ENCODE peak calls at places on chromosome 19, in five cellular contexts. One of them, this sample, is unnamed.

GRCh38 chr19:41531438-41532311 is 44.3 kb upstream of the CEACAM21 start:
- DNase-seq in SK-N-SH: no peak
- DNase-seq in K562: peak
- DNase-seq in HepG2: no peak
- DNase-seq in GM12878: no peak
- DNase-seq in this sample: peak

GRCh38 chr19:36014029-36014924 is at the start of gene ALKBH6:
- DNase-seq in HepG2: peak
- DNase-seq in SK-N-SH: peak
- DNase-seq in GM12878: peak
- DNase-seq in K562: peak
- DNase-seq in this sample: peak

GRCh38 chr19:29714953-29715694 is at the start of gene C19orf12:
- DNase-seq in HepG2: peak
- DNase-seq in K562: peak
- DNase-seq in SK-N-SH: peak
- DNase-seq in GM12878: no peak
- DNase-seq in this sample: peak

GRCh38 chr19:29665215-29665825 is at the start of gene PLEKHF1:
- DNase-seq in SK-N-SH: peak
- DNase-seq in GM12878: no peak
- DNase-seq in HepG2: peak
- DNase-seq in K562: peak
- DNase-seq in this sample: peak

GRCh38 chr19:3969435-3970312 is 1.2 kb downstream of the DAPK3 start:
- DNase-seq in K562: peak
- DNase-seq in HepG2: peak
- DNase-seq in GM12878: no peak
- DNase-seq in SK-N-SH: no peak
- DNase-seq in this sample: no peak

GRCh38 chr19:4414800-4415251 is 12.4 kb downstream of the CHAF1A start:
- DNase-seq in SK-N-SH: no peak
- DNase-seq in GM12878: no peak
- DNase-seq in K562: no peak
- DNase-seq in HepG2: no peak
- DNase-seq in this sample: no peak

GRCh38 chr19:6161271-6161850 is 25.9 kb downstream of the ACSBG2 start:
- DNase-seq in HepG2: peak
- DNase-seq in SK-N-SH: peak
- DNase-seq in K562: peak
- DNase-seq in GM12878: peak
- DNase-seq in this sample: peak

GRCh38 chr19:19485161-19485997 is 30.0 kb downstream of the TSSK6 start:
- DNase-seq in K562: no peak
- DNase-seq in GM12878: no peak
- DNase-seq in SK-N-SH: no peak
- DNase-seq in HepG2: no peak
- DNase-seq in this sample: no peak

GRCh38 chr19:13762635-13763235 is 1.6 kb upstream of the MRI1 start:
- DNase-seq in K562: no peak
- DNase-seq in HepG2: no peak
- DNase-seq in SK-N-SH: no peak
- DNase-seq in GM12878: no peak
- DNase-seq in this sample: no peak

GRCh38 chr19:38402967-38403674 is at the start of gene FAM98C:
- DNase-seq in K562: peak
- DNase-seq in GM12878: peak
- DNase-seq in SK-N-SH: peak
- DNase-seq in HepG2: peak
- DNase-seq in this sample: peak

GRCh38 chr19:42281175-42282035 is 12.4 kb downstream of the CIC start:
- DNase-seq in K562: peak
- DNase-seq in HepG2: peak
- DNase-seq in GM12878: no peak
- DNase-seq in SK-N-SH: no peak
- DNase-seq in this sample: peak

GRCh38 chr19:4455742-4456565 is 1.6 kb downstream of the UBXN6 start:
- DNase-seq in GM12878: no peak
- DNase-seq in K562: peak
- DNase-seq in HepG2: peak
- DNase-seq in SK-N-SH: peak
- DNase-seq in this sample: peak

GRCh38 chr19:49817964-49818690 is at the start of gene MED25:
- DNase-seq in GM12878: peak
- DNase-seq in K562: peak
- DNase-seq in HepG2: peak
- DNase-seq in SK-N-SH: peak
- DNase-seq in this sample: peak

GRCh38 chr19:53881482-53882390 is at the start of gene PRKCG:
- DNase-seq in SK-N-SH: peak
- DNase-seq in GM12878: no peak
- DNase-seq in HepG2: peak
- DNase-seq in K562: peak
- DNase-seq in this sample: no peak
- TF ChIP-seq GABPA in SK-N-SH: no peak
- TF ChIP-seq GABPA in GM12878: no peak
- TF ChIP-seq GABPA in HepG2: no peak
- TF ChIP-seq GABPA in K562: no peak
- TF ChIP-seq GABPA in this sample: no peak

DNA sequence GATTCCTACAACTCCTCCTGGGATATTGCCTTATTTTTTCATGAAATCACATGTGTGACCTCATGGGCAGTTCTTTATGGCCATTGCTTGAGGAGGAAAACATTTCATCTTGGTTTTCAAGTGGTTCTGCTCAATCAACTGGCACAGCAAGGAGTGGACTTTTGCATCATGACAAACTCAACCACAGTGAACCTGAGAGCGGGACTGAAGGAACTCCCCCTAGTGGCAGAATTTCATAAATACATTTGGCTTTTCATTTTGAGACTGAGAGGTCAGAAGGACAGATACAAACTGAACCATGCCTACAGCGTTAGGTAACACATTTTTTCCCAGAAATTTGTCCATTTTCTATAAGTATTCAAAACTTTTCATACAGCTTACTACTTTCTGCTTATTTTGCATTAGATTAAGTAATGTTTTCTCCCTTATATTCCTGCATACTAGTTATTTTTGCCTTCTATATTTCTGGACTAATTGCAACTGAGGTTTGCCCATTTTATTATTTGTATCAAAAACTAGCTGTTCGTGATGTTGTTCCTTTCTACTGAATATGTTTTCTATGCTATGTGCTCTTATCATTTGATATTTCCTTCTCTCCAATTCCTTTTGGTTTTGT is 13.4 kb upstream of the SIGLEC12 start:
- DNase-seq in K562: peak
- DNase-seq in GM12878: peak
- DNase-seq in HepG2: peak
- DNase-seq in SK-N-SH: peak
- DNase-seq in this sample: peak
- TF ChIP-seq REST in K562: no peak
- TF ChIP-seq REST in GM12878: no peak
- TF ChIP-seq REST in HepG2: no peak
- TF ChIP-seq REST in SK-N-SH: no peak
- TF ChIP-seq REST in this sample: no peak

GRCh38 chr19:57578487-57579205 is at the start of gene ZNF416:
- DNase-seq in HepG2: peak
- DNase-seq in GM12878: peak
- DNase-seq in SK-N-SH: peak
- DNase-seq in K562: peak
- DNase-seq in this sample: peak

GRCh38 chr19:57583104-57583520 is 833 bp upstream of the ZIK1 start:
- DNase-seq in GM12878: no peak
- DNase-seq in K562: no peak
- DNase-seq in SK-N-SH: no peak
- DNase-seq in HepG2: no peak
- DNase-seq in this sample: no peak

GRCh38 chr19:57587529-57587928 is 3.6 kb downstream of the ZIK1 start:
- DNase-seq in HepG2: no peak
- DNase-seq in SK-N-SH: no peak
- DNase-seq in K562: no peak
- DNase-seq in GM12878: no peak
- DNase-seq in this sample: no peak

DNA sequence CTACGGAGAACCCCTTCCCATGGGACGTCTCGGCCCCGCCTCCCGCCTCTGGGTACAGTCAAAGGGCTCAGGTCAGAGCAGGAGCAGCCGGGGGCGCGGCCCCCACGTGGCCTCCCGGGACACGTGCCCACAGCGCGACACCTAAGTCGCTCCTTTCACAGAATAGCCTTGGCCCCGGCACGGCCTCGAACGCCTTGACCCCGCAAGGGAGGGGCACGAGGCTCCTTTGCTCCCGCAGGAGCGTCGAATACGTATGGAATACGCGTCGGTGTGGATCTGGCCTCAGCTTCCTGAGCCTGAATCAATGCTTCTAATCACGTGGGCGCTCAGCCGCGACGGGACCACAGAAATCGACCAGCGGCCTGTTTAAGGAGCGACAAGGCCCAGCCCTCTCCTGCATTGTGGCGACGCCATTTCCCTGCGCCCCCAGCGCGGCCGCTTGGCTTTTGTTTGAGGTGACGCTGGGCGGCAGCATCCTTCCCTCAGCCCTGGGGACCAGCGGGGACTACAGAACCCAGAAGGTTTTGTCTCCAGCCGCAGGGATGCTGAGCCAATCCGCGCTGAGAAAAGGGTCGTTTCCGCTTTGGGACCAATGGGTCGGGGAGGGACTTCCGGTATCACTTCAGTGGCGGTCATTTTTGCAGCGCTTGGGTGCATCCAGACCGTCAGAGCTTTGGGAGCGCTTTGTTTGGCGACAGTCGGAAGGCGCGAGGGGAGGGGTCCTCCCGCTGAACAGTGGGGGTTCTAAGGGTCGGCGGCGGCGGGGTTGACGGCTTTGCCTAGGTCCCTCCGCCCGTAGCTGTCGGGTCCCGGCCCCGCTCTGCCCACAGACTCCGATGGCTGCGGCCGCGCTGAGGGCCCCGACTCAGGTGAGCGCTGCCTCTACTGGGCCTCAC is at the start of gene ZIK1:
- DNase-seq in SK-N-SH: peak
- DNase-seq in K562: peak
- DNase-seq in GM12878: peak
- DNase-seq in HepG2: peak
- DNase-seq in this sample: peak
- TF ChIP-seq GABPA in SK-N-SH: peak
- TF ChIP-seq GABPA in K562: peak
- TF ChIP-seq GABPA in GM12878: peak
- TF ChIP-seq GABPA in HepG2: peak
- TF ChIP-seq GABPA in this sample: peak

GRCh38 chr19:10603873-10604459 is 16.9 kb upstream of the AP1M2 start:
- DNase-seq in HepG2: no peak
- DNase-seq in K562: no peak
- DNase-seq in SK-N-SH: peak
- DNase-seq in GM12878: peak
- DNase-seq in this sample: no peak
- TF ChIP-seq REST in HepG2: no peak
- TF ChIP-seq REST in K562: no peak
- TF ChIP-seq REST in SK-N-SH: no peak
- TF ChIP-seq REST in GM12878: no peak
- TF ChIP-seq REST in this sample: no peak

DNA sequence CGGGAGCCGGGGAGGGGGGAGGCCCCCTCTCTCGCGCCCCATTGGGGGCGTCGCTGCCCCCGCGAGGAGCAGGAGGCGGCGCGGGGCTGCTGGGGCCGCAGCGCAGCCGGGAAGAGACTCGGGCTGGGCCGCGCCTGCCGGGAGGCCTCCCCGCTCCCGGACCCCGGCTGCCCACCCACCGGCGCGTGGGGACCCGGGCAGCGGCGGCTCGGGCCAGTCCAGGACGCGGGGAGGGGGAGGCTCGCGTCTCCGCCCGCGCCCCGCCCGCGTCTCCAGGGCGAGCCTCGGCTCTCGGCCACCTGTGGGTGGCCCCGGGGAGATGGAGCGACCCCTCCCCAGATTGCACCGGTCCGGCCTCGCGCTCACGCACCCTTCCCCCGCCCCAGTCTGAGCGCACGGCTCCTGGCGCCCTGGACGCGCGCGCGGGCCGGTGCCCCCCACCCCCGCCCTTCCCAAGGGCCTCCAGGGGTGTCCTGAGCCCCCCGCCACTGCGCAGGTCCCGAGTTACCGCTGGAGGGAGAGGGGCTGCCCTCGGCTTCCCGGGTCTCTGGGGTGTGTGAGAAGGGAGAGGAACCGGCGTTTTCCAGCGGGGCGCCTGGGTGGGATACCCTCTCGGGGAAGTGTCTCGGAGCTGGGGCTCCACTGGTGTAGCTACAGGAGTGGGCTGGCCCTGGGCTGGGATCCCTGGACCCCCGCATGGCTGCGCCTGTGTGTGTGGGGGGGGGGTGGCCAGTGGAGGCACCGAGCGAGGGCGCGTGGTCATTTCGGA is 645 bp downstream of the PALM start:
- DNase-seq in GM12878: no peak
- DNase-seq in K562: no peak
- DNase-seq in SK-N-SH: peak
- DNase-seq in HepG2: no peak
- DNase-seq in this sample: no peak
- TF ChIP-seq GABPA in GM12878: no peak
- TF ChIP-seq GABPA in K562: no peak
- TF ChIP-seq GABPA in SK-N-SH: no peak
- TF ChIP-seq GABPA in HepG2: no peak
- TF ChIP-seq GABPA in this sample: no peak

DNA sequence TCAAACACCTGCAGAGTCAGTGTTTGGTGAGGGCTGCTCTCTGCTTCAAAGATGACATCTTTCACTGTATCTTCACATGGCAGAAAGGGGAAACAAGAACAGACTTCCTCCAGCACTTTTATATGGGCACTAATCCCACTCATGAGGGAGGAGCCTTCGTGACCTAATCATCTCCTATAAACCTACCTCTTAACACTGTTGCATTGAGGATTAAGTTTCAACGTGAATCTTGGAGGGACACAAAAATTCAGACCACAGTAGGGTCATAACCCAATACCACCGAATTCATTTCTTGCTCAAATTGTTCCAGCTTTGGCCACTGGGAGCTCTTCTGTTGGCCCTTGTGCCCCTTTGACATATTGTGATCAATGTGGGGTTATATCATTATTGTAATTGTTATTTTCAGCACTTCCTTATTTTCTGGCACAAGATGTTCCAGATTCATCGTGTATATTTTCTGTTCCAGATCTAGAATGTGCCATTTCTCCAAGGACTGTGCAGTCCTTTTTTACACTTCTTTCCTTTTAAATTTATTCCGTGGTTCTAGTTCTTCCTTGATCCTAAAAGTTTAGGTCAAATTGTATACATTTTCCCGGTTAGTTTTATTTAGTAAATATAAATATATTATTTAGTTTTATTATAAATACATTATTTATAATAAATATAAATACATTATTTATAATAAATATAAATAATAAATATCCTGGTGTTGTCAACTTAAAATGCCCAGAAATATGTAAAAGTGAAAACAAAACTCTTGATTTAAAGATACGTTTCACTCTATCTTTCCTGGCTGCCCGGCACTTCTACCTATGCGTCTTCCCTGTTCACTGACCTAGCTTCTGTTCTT is 35.5 kb upstream of the IGFL4 start:
- DNase-seq in GM12878: no peak
- DNase-seq in K562: no peak
- DNase-seq in HepG2: no peak
- DNase-seq in SK-N-SH: no peak
- DNase-seq in this sample: no peak
- TF ChIP-seq REST in GM12878: no peak
- TF ChIP-seq REST in K562: no peak
- TF ChIP-seq REST in HepG2: no peak
- TF ChIP-seq REST in SK-N-SH: no peak
- TF ChIP-seq REST in this sample: no peak